ENCODE peak calls at places on chromosomes 2 and 18, in seven cellular contexts. B is NCI-H2081, Q is occipital lobe, F is upper lobe of left lung, T is EH, K is epithelial cell of proximal tubule, H is iPS DF 19.7. I is an unnamed sample.

GRCh38 chr2:73925853-73926492 is 707 bp upstream of the DGUOK start:
- DNase-seq in B (no peak), Q (no peak), H (no peak), F (no peak), K (no peak), T (no peak), I (no peak)

GRCh38 chr18:59196161-59196560 is 23.8 kb upstream of the GRP start:
- DNase-seq in F (no peak), T (no peak), K (no peak), H (no peak), Q (no peak), B (peak), I (no peak)

GRCh38 chr2:143700865-143701264 is 571.6 kb downstream of the ARHGAP15 start:
- DNase-seq in H (no peak), K (no peak), B (no peak), F (no peak), Q (no peak), T (peak), I (no peak)

GRCh38 chr2:176421291-176422050 is 152.2 kb downstream of the MTX2 start:
- DNase-seq in B (peak), T (peak), K (peak), Q (no peak), H (no peak), F (no peak), I (no peak)

GRCh38 chr2:178008636-178009289 is 63.8 kb downstream of the PDE11A start:
- DNase-seq in F (no peak), T (peak), H (no peak), B (peak), Q (peak), K (peak), I (no peak)

GRCh38 chr18:76621184-76621583 is 126.1 kb upstream of the ZNF516 start:
- DNase-seq in H (no peak), Q (no peak), B (peak), T (peak), K (no peak), F (no peak), I (no peak)

GRCh38 chr2:65278450-65279030 is 50.9 kb downstream of the ACTR2 start:
- DNase-seq in T (peak), Q (no peak), K (no peak), F (no peak), B (no peak), H (no peak), I (no peak)

GRCh38 chr2:206584323-206585116 is 57.8 kb upstream of the FAM237A start:
- DNase-seq in B (no peak), T (no peak), Q (no peak), H (no peak), F (no peak), K (no peak), I (no peak)

GRCh38 chr2:52959801-52960200 is 807.8 kb upstream of the CHAC2 start:
- DNase-seq in F (no peak), B (no peak), H (no peak), K (no peak), Q (no peak), T (no peak), I (no peak)

GRCh38 chr2:199458017-199458805 is 472 bp upstream of the SATB2 start:
- DNase-seq in Q (no peak), H (no peak), F (peak), T (peak), K (no peak), B (peak), I (no peak)

GRCh38 chr18:9105420-9105819 is 2.9 kb downstream of the NDUFV2 start:
- DNase-seq in H (no peak), K (no peak), T (no peak), Q (no peak), B (no peak), F (no peak), I (no peak)

GRCh38 chr2:222320441-222321395 is 21.9 kb upstream of the PAX3 start:
- DNase-seq in Q (no peak), T (peak), F (peak), B (peak), H (no peak), K (no peak), I (peak)

GRCh38 chr2:176652300-176653182 is 383.3 kb downstream of the MTX2 start:
- DNase-seq in K (no peak), T (peak), Q (no peak), H (no peak), B (peak), F (no peak), I (no peak)

GRCh38 chr2:54775710-54776109 is 52.2 kb downstream of the EML6 start:
- DNase-seq in K (no peak), Q (no peak), H (no peak), T (no peak), B (no peak), F (no peak), I (no peak)

GRCh38 chr2:54336136-54336976 is 80.3 kb upstream of the TSPYL6 start:
- DNase-seq in H (no peak), F (no peak), T (peak), B (no peak), K (no peak), Q (no peak), I (no peak)

GRCh38 chr2:241763551-241764271 is 12.9 kb upstream of the GAL3ST2 start:
- DNase-seq in Q (no peak), H (no peak), F (peak), K (no peak), T (no peak), B (no peak), I (peak)

GRCh38 chr18:3266062-3266608 is 4.2 kb downstream of the MYL12B start:
- DNase-seq in B (no peak), T (no peak), F (no peak), Q (no peak), K (no peak), H (no peak), I (no peak)

GRCh38 chr18:26685438-26686173 is 137.3 kb upstream of the KCTD1 start:
- DNase-seq in T (no peak), F (no peak), K (no peak), B (peak), Q (no peak), H (no peak), I (peak)

GRCh38 chr2:15634846-15635490 is 43.3 kb downstream of the DDX1 start:
- DNase-seq in Q (no peak), T (peak), B (no peak), H (no peak), F (no peak), K (no peak), I (no peak)

GRCh38 chr18:22683196-22683676 is 249.9 kb upstream of the RBBP8 start:
- DNase-seq in F (peak), K (peak), H (no peak), T (peak), B (peak), Q (no peak), I (no peak)

GRCh38 chr2:191051177-191051576 is 37.2 kb upstream of the STAT1 start:
- DNase-seq in H (no peak), F (no peak), B (no peak), K (no peak), T (no peak), Q (no peak), I (no peak)

GRCh38 chr2:64238799-64239198 is 94.6 kb upstream of the PELI1 start:
- DNase-seq in F (no peak), B (no peak), H (no peak), Q (no peak), K (no peak), T (no peak), I (no peak)

GRCh38 chr18:21702602-21703001 is 2.0 kb downstream of the ABHD3 start:
- DNase-seq in K (no peak), Q (no peak), B (no peak), H (no peak), T (peak), F (no peak), I (no peak)

GRCh38 chr2:78541088-78541450 is 484.4 kb upstream of the REG3G start:
- DNase-seq in K (no peak), H (no peak), Q (no peak), T (no peak), B (no peak), F (no peak), I (no peak)

GRCh38 chr18:11980148-11980554 is 1.2 kb upstream of the IMPA2 start:
- DNase-seq in Q (no peak), B (no peak), K (no peak), H (no peak), T (no peak), F (no peak), I (no peak)

GRCh38 chr2:135650721-135651120 is 90.9 kb upstream of the UBXN4 start:
- DNase-seq in B (no peak), K (no peak), T (peak), H (no peak), Q (no peak), F (no peak), I (no peak)

GRCh38 chr2:47014564-47015051 is 99.0 kb upstream of the MCFD2 start:
- DNase-seq in H (no peak), K (no peak), T (peak), Q (peak), F (no peak), B (no peak), I (no peak)

GRCh38 chr2:234476766-234477165 is 20.1 kb downstream of the ARL4C start:
- DNase-seq in K (no peak), H (no peak), B (no peak), T (no peak), Q (no peak), F (no peak), I (no peak)

GRCh38 chr2:181916726-181917377 is 25.3 kb downstream of the ITPRID2 start:
- DNase-seq in T (peak), Q (no peak), H (no peak), K (no peak), F (no peak), B (no peak), I (no peak)

GRCh38 chr18:41128545-41128944 is 826.5 kb upstream of the PIK3C3 start:
- DNase-seq in Q (no peak), F (no peak), H (no peak), K (no peak), T (peak), B (no peak), I (no peak)

GRCh38 chr2:48530033-48530804 is at the start of gene STON1:
- DNase-seq in F (peak), K (no peak), T (peak), H (no peak), Q (peak), B (peak), I (peak)

GRCh38 chr2:11398710-11399109 is 54.3 kb upstream of the ROCK2 start:
- DNase-seq in B (no peak), H (no peak), F (no peak), K (no peak), T (no peak), Q (no peak), I (no peak)

GRCh38 chr18:13159579-13159978 is 59.0 kb upstream of the LDLRAD4 start:
- DNase-seq in Q (no peak), H (peak), K (no peak), T (peak), F (no peak), B (peak), I (no peak)

GRCh38 chr2:179428659-179429058 is 164.0 kb upstream of the SESTD1 start:
- DNase-seq in H (no peak), Q (no peak), K (no peak), B (no peak), T (peak), F (no peak), I (no peak)

GRCh38 chr2:235639387-235639786 is 145.5 kb downstream of the AGAP1 start:
- DNase-seq in H (no peak), F (no peak), K (peak), B (no peak), Q (peak), T (peak), I (no peak)

GRCh38 chr2:173851256-173851655 is 113.9 kb downstream of the SP3 start:
- DNase-seq in Q (no peak), T (peak), H (no peak), B (no peak), F (peak), K (no peak), I (no peak)

GRCh38 chr2:28754321-28754720 is 2.7 kb downstream of the PPP1CB start:
- DNase-seq in F (no peak), Q (no peak), B (no peak), H (no peak), K (no peak), T (peak), I (no peak)

GRCh38 chr2:186129767-186130581 is 356.1 kb upstream of the ZC3H15 start:
- DNase-seq in Q (no peak), K (no peak), H (no peak), T (no peak), F (no peak), B (peak), I (no peak)

I was measured in H1.